ENCODE peak calls at places on chromosomes 5 and 9, in four cellular contexts. One of them, this sample, is unnamed.

GRCh38 chr9:134299883-134300282 is 26.4 kb upstream of the RXRA start:
- DNase-seq in HepG2: no peak
- DNase-seq in K562: no peak
- DNase-seq in SK-N-SH: no peak
- DNase-seq in this sample: no peak

GRCh38 chr5:159210306-159210722 is 961 bp upstream of the RNF145 start:
- DNase-seq in HepG2: peak; percentile 53
- DNase-seq in SK-N-SH: peak; percentile 9
- DNase-seq in K562: no peak
- DNase-seq in this sample: no peak

GRCh38 chr5:169637085-169637855 is at the start of gene DOCK2:
- DNase-seq in K562: peak; percentile 31
- DNase-seq in HepG2: no peak
- DNase-seq in SK-N-SH: no peak
- DNase-seq in this sample: peak; percentile 40

GRCh38 chr9:134407123-134407779 is 81.0 kb downstream of the RXRA start:
- DNase-seq in K562: peak; percentile 95
- DNase-seq in HepG2: no peak
- DNase-seq in SK-N-SH: peak; percentile 97
- DNase-seq in this sample: peak; percentile 40

GRCh38 chr5:133398646-133399081 is 213.7 kb downstream of the FSTL4 start:
- DNase-seq in SK-N-SH: no peak
- DNase-seq in HepG2: no peak
- DNase-seq in K562: no peak
- DNase-seq in this sample: no peak

GRCh38 chr9:124664143-124664542 is 107.0 kb downstream of the NR6A1 start:
- DNase-seq in SK-N-SH: no peak
- DNase-seq in K562: no peak
- DNase-seq in HepG2: no peak
- DNase-seq in this sample: no peak

GRCh38 chr9:119818726-119819435 is 449.6 kb upstream of the BRINP1 start:
- DNase-seq in K562: no peak
- DNase-seq in HepG2: no peak
- DNase-seq in SK-N-SH: no peak
- DNase-seq in this sample: no peak

GRCh38 chr9:122140368-122141193 is 19.0 kb downstream of the NDUFA8 start:
- DNase-seq in SK-N-SH: no peak
- DNase-seq in K562: no peak
- DNase-seq in HepG2: peak; percentile 75
- DNase-seq in this sample: no peak

GRCh38 chr9:105296889-105297288 is 52.4 kb downstream of the SLC44A1 start:
- DNase-seq in SK-N-SH: no peak
- DNase-seq in HepG2: peak; percentile 90
- DNase-seq in K562: no peak
- DNase-seq in this sample: no peak

GRCh38 chr5:96934291-96934694 is 1.6 kb upstream of the LNPEP start:
- DNase-seq in K562: no peak
- DNase-seq in HepG2: peak; percentile 17
- DNase-seq in SK-N-SH: no peak
- DNase-seq in this sample: no peak

GRCh38 chr5:89232139-89232603 is 349.2 kb upstream of the MEF2C start:
- DNase-seq in SK-N-SH: no peak
- DNase-seq in HepG2: no peak
- DNase-seq in K562: no peak
- DNase-seq in this sample: no peak

GRCh38 chr5:38871790-38872551 is 26.2 kb downstream of the OSMR start:
- DNase-seq in SK-N-SH: no peak
- DNase-seq in HepG2: peak; percentile 23
- DNase-seq in K562: no peak
- DNase-seq in this sample: no peak

GRCh38 chr5:25393321-25393720 is 748.5 kb upstream of the CDH10 start:
- DNase-seq in HepG2: no peak
- DNase-seq in K562: no peak
- DNase-seq in SK-N-SH: no peak
- DNase-seq in this sample: no peak

GRCh38 chr9:124510650-124511425 is 3.6 kb upstream of the NR5A1 start:
- DNase-seq in HepG2: peak; percentile 90
- DNase-seq in SK-N-SH: peak; percentile 14
- DNase-seq in K562: no peak
- DNase-seq in this sample: no peak

GRCh38 chr5:100746730-100747129 is 156.4 kb downstream of the ST8SIA4 start:
- DNase-seq in HepG2: no peak
- DNase-seq in K562: no peak
- DNase-seq in SK-N-SH: no peak
- DNase-seq in this sample: no peak

GRCh38 chr9:82777366-82777765 is 285.6 kb downstream of the RASEF start:
- DNase-seq in K562: no peak
- DNase-seq in SK-N-SH: no peak
- DNase-seq in HepG2: no peak
- DNase-seq in this sample: no peak

GRCh38 chr9:116178481-116179211 is 25.1 kb downstream of the PAPPA start:
- DNase-seq in HepG2: no peak
- DNase-seq in SK-N-SH: no peak
- DNase-seq in K562: no peak
- DNase-seq in this sample: no peak

GRCh38 chr5:171721469-171721868 is 64.1 kb upstream of the SMIM23 start:
- DNase-seq in SK-N-SH: no peak
- DNase-seq in K562: no peak
- DNase-seq in HepG2: no peak
- DNase-seq in this sample: no peak

DNA sequence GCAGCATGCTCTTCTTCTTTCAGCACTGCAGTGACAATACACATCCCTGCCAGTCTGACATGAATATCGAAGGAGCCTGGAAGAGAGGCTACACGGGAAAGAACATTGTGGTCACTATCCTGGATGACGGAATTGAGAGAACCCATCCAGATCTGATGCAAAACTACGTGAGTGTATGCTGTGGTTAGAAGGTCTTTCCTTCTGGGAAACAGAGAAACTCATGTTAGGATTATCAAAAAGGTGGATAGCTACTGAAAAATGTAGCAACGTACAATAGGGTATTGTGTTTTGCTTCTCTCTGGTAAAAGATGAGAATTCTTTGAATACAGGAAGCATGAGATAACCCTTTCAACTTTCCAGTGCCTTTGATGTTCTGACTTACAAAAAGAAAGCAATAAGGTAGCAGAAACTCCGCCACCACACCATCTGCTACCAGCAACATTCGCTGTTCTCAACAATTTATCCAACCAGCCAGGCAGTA is 133.3 kb downstream of the PCSK5 start:
- DNase-seq in HepG2: peak; percentile 82
- DNase-seq in K562: no peak
- DNase-seq in SK-N-SH: no peak
- DNase-seq in this sample: no peak
- TF ChIP-seq FOXJ3 in HepG2: no peak
- TF ChIP-seq FOXJ3 in K562: no peak
- TF ChIP-seq FOXJ3 in SK-N-SH: no peak
- TF ChIP-seq FOXJ3 in this sample: no peak

DNA sequence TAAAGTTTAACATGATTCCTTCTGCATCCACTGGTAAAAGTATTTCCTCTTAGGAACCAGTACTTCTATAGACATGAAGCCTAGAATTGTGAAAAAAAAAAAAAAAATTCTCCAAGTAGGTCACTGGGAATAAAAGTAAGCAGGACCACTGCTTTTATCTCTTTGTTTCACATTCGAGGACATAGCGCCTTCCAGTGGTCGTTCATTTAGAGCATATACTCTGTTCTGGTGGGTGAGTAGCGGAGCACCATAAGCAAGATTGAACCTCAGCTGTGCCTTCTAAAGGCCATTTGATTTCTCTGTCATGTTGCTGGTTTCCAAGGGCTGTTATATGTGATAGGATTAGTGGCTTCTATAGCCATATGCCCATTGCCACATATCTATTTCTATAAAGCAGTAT is 393.1 kb downstream of the TMEM232 start:
- DNase-seq in HepG2: peak; percentile 24
- DNase-seq in K562: no peak
- DNase-seq in SK-N-SH: no peak
- DNase-seq in this sample: peak; percentile 41
- TF ChIP-seq CTCF in HepG2: peak; percentile 62
- TF ChIP-seq CTCF in K562: no peak
- TF ChIP-seq CTCF in SK-N-SH: peak; percentile 27
- TF ChIP-seq CTCF in this sample: peak; percentile 23

GRCh38 chr5:73966411-73966810 is 340.4 kb downstream of the ARHGEF28 start:
- DNase-seq in HepG2: no peak
- DNase-seq in K562: no peak
- DNase-seq in SK-N-SH: no peak
- DNase-seq in this sample: no peak
- TF ChIP-seq FOXJ3 in HepG2: no peak
- TF ChIP-seq FOXJ3 in K562: no peak
- TF ChIP-seq FOXJ3 in SK-N-SH: no peak
- TF ChIP-seq FOXJ3 in this sample: no peak

GRCh38 chr5:98798371-98798770 is 24.9 kb downstream of the RGMB start:
- DNase-seq in HepG2: no peak
- DNase-seq in K562: no peak
- DNase-seq in SK-N-SH: no peak
- DNase-seq in this sample: no peak

GRCh38 chr5:98794001-98794400 is 20.5 kb downstream of the RGMB start:
- DNase-seq in K562: no peak
- DNase-seq in HepG2: no peak
- DNase-seq in SK-N-SH: no peak
- DNase-seq in this sample: no peak

GRCh38 chr5:98795243-98795642 is 21.8 kb downstream of the RGMB start:
- DNase-seq in SK-N-SH: no peak
- DNase-seq in K562: no peak
- DNase-seq in HepG2: no peak
- DNase-seq in this sample: no peak

GRCh38 chr5:98794414-98795080 is 21.1 kb downstream of the RGMB start:
- DNase-seq in SK-N-SH: no peak
- DNase-seq in K562: no peak
- DNase-seq in HepG2: no peak
- DNase-seq in this sample: no peak

GRCh38 chr5:98796197-98796972 is 22.9 kb downstream of the RGMB start:
- DNase-seq in K562: peak; percentile 53
- DNase-seq in HepG2: peak; percentile 62
- DNase-seq in SK-N-SH: peak; percentile 68
- DNase-seq in this sample: peak; percentile 56
- TF ChIP-seq CTCF in K562: peak; percentile 65
- TF ChIP-seq CTCF in HepG2: peak; percentile 71
- TF ChIP-seq CTCF in SK-N-SH: peak; percentile 85
- TF ChIP-seq CTCF in this sample: peak; percentile 45

GRCh38 chr5:168303398-168304020 is 12.1 kb downstream of the WWC1 start:
- DNase-seq in SK-N-SH: no peak
- DNase-seq in HepG2: no peak
- DNase-seq in K562: no peak
- DNase-seq in this sample: no peak

GRCh38 chr5:168307022-168307421 is 15.6 kb downstream of the WWC1 start:
- DNase-seq in K562: no peak
- DNase-seq in SK-N-SH: no peak
- DNase-seq in HepG2: no peak
- DNase-seq in this sample: no peak

GRCh38 chr5:168302785-168303184 is 11.3 kb downstream of the WWC1 start:
- DNase-seq in HepG2: no peak
- DNase-seq in K562: no peak
- DNase-seq in SK-N-SH: no peak
- DNase-seq in this sample: no peak

GRCh38 chr5:168304349-168304748 is 12.9 kb downstream of the WWC1 start:
- DNase-seq in K562: no peak
- DNase-seq in HepG2: no peak
- DNase-seq in SK-N-SH: no peak
- DNase-seq in this sample: no peak

DNA sequence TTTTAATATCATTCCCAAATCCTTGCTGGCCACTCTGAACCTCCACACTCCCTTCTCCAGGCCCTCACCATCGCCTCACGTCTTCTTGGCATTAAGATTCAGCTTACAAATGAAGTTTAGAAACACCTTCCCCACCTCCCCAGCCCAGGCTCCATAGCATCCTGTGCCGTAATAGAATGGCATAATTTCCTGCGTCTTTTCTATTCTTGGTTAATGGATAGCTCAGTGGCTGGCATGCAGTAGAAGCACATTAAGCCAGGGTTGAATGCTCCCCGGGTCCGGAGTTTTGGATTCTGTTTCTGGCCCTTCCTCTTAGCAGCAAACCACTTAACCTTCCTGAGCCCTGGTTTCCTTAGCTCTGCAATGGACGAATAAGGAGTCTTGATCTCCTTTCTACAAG is 13.8 kb downstream of the WWC1 start:
- DNase-seq in HepG2: no peak
- DNase-seq in SK-N-SH: no peak
- DNase-seq in K562: no peak
- DNase-seq in this sample: no peak
- TF ChIP-seq FOXJ3 in HepG2: no peak
- TF ChIP-seq FOXJ3 in SK-N-SH: no peak
- TF ChIP-seq FOXJ3 in K562: no peak
- TF ChIP-seq FOXJ3 in this sample: no peak

GRCh38 chr9:136910197-136910900 is 24.0 kb downstream of the TRAF2 start:
- DNase-seq in HepG2: no peak
- DNase-seq in SK-N-SH: no peak
- DNase-seq in K562: no peak
- DNase-seq in this sample: no peak
- TF ChIP-seq CTCF in HepG2: no peak
- TF ChIP-seq CTCF in SK-N-SH: no peak
- TF ChIP-seq CTCF in K562: no peak
- TF ChIP-seq CTCF in this sample: no peak

GRCh38 chr9:77016111-77016525 is 3.3 kb upstream of the FOXB2 start:
- DNase-seq in K562: no peak
- DNase-seq in SK-N-SH: peak; percentile 43
- DNase-seq in HepG2: no peak
- DNase-seq in this sample: peak; percentile 56

GRCh38 chr9:77014597-77015263 is 4.7 kb upstream of the FOXB2 start:
- DNase-seq in HepG2: no peak
- DNase-seq in SK-N-SH: no peak
- DNase-seq in K562: no peak
- DNase-seq in this sample: peak; percentile 53

GRCh38 chr9:77016526-77017504 is 2.6 kb upstream of the FOXB2 start:
- DNase-seq in K562: no peak
- DNase-seq in HepG2: no peak
- DNase-seq in SK-N-SH: peak; percentile 11
- DNase-seq in this sample: peak; percentile 55

GRCh38 chr9:77013932-77014596 is 5.4 kb upstream of the FOXB2 start:
- DNase-seq in K562: no peak
- DNase-seq in SK-N-SH: peak; percentile 28
- DNase-seq in HepG2: no peak
- DNase-seq in this sample: no peak

DNA sequence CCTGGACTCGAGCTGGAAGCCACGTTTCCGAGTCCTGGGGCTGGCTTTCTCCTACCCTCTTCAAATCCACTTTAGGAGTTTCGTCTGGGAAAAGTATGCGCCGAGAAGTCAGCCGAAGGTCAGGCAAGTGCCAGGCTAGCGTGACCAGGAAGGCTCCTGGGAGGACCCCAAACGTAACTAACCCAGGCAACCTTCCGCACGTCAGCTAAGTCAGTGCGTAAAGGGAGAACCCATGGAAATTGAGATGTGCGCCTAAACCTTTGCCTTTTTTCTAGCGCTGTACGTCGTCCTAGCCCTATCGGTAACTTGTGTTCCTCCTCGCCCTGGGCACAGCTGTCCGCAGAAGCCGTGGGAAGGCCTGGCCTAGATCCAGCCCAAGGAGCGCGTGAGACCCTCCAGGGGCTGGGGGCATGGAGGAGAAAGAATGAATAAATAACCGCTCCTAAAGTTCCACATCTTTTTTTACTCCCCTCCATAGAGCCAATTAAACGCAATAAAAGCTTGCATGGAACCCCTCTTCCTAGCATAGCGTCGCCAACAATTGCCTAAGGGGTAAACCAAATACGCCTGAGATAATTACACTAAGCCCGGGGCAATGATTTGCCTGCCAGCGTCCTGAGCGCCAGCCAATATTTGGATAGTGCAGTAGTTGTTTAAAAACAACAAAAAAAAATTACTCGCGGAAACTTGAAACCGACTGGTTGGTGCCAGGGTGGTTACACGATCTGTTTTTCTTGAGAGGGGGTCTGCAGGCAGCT is 4.0 kb upstream of the FOXB2 start:
- DNase-seq in HepG2: no peak
- DNase-seq in SK-N-SH: peak; percentile 22
- DNase-seq in K562: no peak
- DNase-seq in this sample: no peak
- TF ChIP-seq FOXJ3 in HepG2: no peak
- TF ChIP-seq FOXJ3 in SK-N-SH: no peak
- TF ChIP-seq FOXJ3 in K562: no peak
- TF ChIP-seq FOXJ3 in this sample: no peak